ENCODE peak calls at places on chromosomes 1 and 21, in six cellular contexts. Y is A549, I is K562, B is HepG2, Z is endothelial cell of umbilical vein, M is GM12878. L is an unnamed sample.

GRCh38 chr21:39048574-39048973 is 134.7 kb downstream of the PSMG1 start:
- DNase-seq in Y (no peak), I (no peak), B (no peak), Z (no peak), M (no peak), L (peak)

GRCh38 chr1:190193508-190193907 is 284.2 kb downstream of the BRINP3 start:
- DNase-seq in Y (no peak), I (no peak), B (no peak), Z (no peak), M (no peak), L (no peak)

GRCh38 chr1:243883551-243883950 is 33.5 kb upstream of the AKT3 start:
- DNase-seq in Y (no peak), I (no peak), B (no peak), Z (peak), M (no peak), L (no peak)

GRCh38 chr1:25711555-25712298 is 88.3 kb upstream of the SELENON start:
- DNase-seq in Y (no peak), I (peak), B (no peak), Z (no peak), M (no peak), L (peak)

GRCh38 chr21:25639922-25640670 is 1.0 kb downstream of the JAM2 start:
- DNase-seq in Y (no peak), I (no peak), B (no peak), Z (peak), M (no peak), L (no peak)

GRCh38 chr1:62800825-62801306 is 16.9 kb downstream of the ATG4C start:
- DNase-seq in Y (no peak), I (no peak), B (no peak), Z (peak), M (peak), L (peak)

GRCh38 chr1:174769961-174770549 is 229.7 kb upstream of the CACYBP start:
- DNase-seq in Y (peak), I (peak), B (peak), Z (peak), M (peak), L (peak)

GRCh38 chr1:206590025-206590834 is 22.0 kb downstream of the EIF2D start:
- DNase-seq in Y (no peak), I (peak), B (no peak), Z (no peak), M (no peak), L (peak)

GRCh38 chr1:14390816-14391215 is 207.7 kb upstream of the KAZN start:
- DNase-seq in Y (no peak), I (no peak), B (no peak), Z (no peak), M (no peak), L (no peak)

GRCh38 chr1:30658014-30658336 is 65.4 kb downstream of the MATN1 start:
- DNase-seq in Y (no peak), I (no peak), B (no peak), Z (no peak), M (no peak), L (no peak)

GRCh38 chr1:203644661-203645510 is 18.3 kb downstream of the ATP2B4 start:
- DNase-seq in Y (no peak), I (no peak), B (no peak), Z (peak), M (no peak), L (no peak)

GRCh38 chr1:67645495-67646144 is 39.4 kb upstream of the GADD45A start:
- DNase-seq in Y (peak), I (peak), B (peak), Z (no peak), M (no peak), L (no peak)

GRCh38 chr1:209989525-209989924 is 51.5 kb downstream of the SYT14 start:
- DNase-seq in Y (peak), I (no peak), B (no peak), Z (peak), M (no peak), L (peak)

GRCh38 chr1:90346349-90346748 is 351.4 kb downstream of the ZNF326 start:
- DNase-seq in Y (no peak), I (no peak), B (no peak), Z (no peak), M (no peak), L (no peak)

GRCh38 chr1:153649867-153650235 is 8.7 kb upstream of the SNAPIN start:
- DNase-seq in Y (no peak), I (no peak), B (no peak), Z (no peak), M (no peak), L (no peak)

GRCh38 chr1:167076136-167076710 is 14.0 kb downstream of the GPA33 start:
- DNase-seq in Y (no peak), I (no peak), B (no peak), Z (no peak), M (no peak), L (no peak)

GRCh38 chr1:41741244-41741643 is 177.5 kb downstream of the HIVEP3 start:
- DNase-seq in Y (no peak), I (no peak), B (no peak), Z (no peak), M (no peak), L (peak)

GRCh38 chr1:150021191-150021688 is 10.7 kb upstream of the OTUD7B start:
- DNase-seq in Y (peak), I (no peak), B (peak), Z (peak), M (no peak), L (no peak)

GRCh38 chr1:203181586-203182376 is 4.7 kb downstream of the CHI3L1 start:
- DNase-seq in Y (no peak), I (no peak), B (no peak), Z (no peak), M (no peak), L (peak)

GRCh38 chr1:205042911-205043806 is at the start of gene CNTN2:
- DNase-seq in Y (no peak), I (peak), B (no peak), Z (no peak), M (no peak), L (no peak)

GRCh38 chr1:247746391-247746935 is 1.5 kb downstream of the OR14A2 start:
- DNase-seq in Y (no peak), I (no peak), B (no peak), Z (no peak), M (no peak), L (no peak)

GRCh38 chr1:211621471-211622198 is 42.7 kb upstream of the SLC30A1 start:
- DNase-seq in Y (no peak), I (no peak), B (no peak), Z (no peak), M (no peak), L (no peak)

GRCh38 chr1:225835752-225836151 is 25.8 kb downstream of the EPHX1 start:
- DNase-seq in Y (no peak), I (no peak), B (no peak), Z (no peak), M (no peak), L (no peak)

GRCh38 chr1:203216274-203217138 is 13.0 kb downstream of the CHIT1 start:
- DNase-seq in Y (peak), I (peak), B (peak), Z (peak), M (peak), L (peak)

GRCh38 chr1:31362032-31362431 is 10.8 kb downstream of the FABP3 start:
- DNase-seq in Y (no peak), I (no peak), B (no peak), Z (no peak), M (no peak), L (no peak)

GRCh38 chr1:229452956-229453801 is 19.3 kb upstream of the ACTA1 start:
- DNase-seq in Y (peak), I (peak), B (peak), Z (no peak), M (no peak), L (peak)

GRCh38 chr1:229454056-229454455 is 20.2 kb upstream of the ACTA1 start:
- DNase-seq in Y (no peak), I (no peak), B (no peak), Z (no peak), M (no peak), L (no peak)

GRCh38 chr1:229457436-229457835 is 23.5 kb upstream of the ACTA1 start:
- DNase-seq in Y (no peak), I (no peak), B (no peak), Z (no peak), M (no peak), L (no peak)

GRCh38 chr1:229459815-229460214 is 25.9 kb upstream of the ACTA1 start:
- DNase-seq in Y (no peak), I (no peak), B (no peak), Z (no peak), M (no peak), L (no peak)

GRCh38 chr1:229456016-229456415 is 22.1 kb upstream of the ACTA1 start:
- DNase-seq in Y (no peak), I (no peak), B (no peak), Z (no peak), M (no peak), L (peak)
- TF ChIP-seq MYC in Y (no peak), I (no peak), B (no peak), Z (no peak), M (no peak), L (no peak)

DNA sequence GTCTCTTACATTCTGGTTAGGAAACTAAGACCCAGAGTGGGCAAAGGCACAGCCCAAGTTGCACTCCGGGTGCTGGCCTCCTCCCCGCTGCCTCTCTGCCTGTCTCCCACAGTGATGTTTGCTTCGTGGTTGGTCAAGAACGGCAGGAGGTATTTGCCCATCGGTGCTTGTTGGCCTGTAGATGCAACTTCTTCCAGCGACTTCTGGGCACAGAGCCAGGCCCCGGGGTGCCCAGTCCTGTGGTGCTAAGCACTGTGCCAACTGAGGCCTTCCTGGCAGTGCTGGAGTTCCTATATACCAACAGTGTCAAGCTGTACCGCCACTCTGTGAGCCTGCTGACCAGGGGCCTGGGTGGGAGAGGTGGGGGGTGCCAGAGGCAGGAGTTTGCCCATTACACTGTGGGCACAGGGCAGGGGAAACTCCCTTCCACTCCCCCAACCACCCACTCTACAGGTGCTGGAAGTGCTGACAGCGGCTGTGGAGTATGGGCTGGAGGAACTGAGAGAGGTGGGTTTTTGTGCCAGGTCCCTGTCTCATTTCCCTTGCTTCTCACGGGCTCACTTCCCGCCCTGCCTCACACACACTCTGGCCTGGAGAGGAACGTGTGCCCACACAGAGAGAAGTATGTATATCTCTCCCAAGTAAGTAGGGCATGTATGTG is 1.9 kb downstream of the BTBD19 start:
- DNase-seq in Y (peak), I (no peak), B (no peak), Z (peak), M (peak), L (no peak)
- TF ChIP-seq CTCF in Y (no peak), I (no peak), B (no peak), Z (no peak), M (no peak), L (no peak)

DNA sequence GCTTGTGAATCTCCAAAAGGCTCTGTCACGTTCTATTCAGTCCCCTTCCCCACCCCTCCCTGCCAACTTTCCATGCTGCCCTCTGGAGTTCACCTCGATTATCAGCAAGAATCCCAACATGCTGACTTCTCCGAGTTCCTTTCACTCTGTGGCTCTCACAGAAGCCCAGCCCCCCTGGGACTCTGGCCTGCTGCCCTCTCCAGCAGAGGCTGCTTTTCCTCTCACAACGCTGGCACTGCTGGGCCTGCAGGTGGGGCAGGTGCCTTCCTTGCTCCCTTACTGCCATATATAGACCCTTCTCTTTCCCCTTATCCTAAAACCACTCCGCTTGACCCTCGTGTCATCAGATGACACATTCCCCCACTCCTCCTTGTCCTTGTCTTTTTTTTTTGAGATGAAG is 10.2 kb upstream of the RNF186 start:
- DNase-seq in Y (no peak), I (no peak), B (peak), Z (no peak), M (no peak), L (no peak)
- TF ChIP-seq MYC in Y (no peak), I (no peak), B (no peak), Z (no peak), M (no peak), L (no peak)

GRCh38 chr1:54996359-54996868 is 2.3 kb upstream of the BSND start:
- DNase-seq in Y (peak), I (peak), B (peak), Z (peak), M (no peak), L (peak)
- TF ChIP-seq CTCF in Y (peak), I (peak), B (peak), Z (peak), M (peak), L (peak)

GRCh38 chr1:112507896-112508241 is 896 bp upstream of the WNT2B start:
- DNase-seq in Y (no peak), I (peak), B (no peak), Z (no peak), M (no peak), L (no peak)
- TF ChIP-seq MYC in Y (no peak), I (no peak), B (no peak), Z (no peak), M (no peak), L (no peak)

GRCh38 chr1:172399369-172400072 is 21.0 kb upstream of the C1orf105 start:
- DNase-seq in Y (peak), I (peak), B (peak), Z (peak), M (no peak), L (peak)

GRCh38 chr1:172398193-172398592 is 22.3 kb upstream of the C1orf105 start:
- DNase-seq in Y (no peak), I (no peak), B (no peak), Z (no peak), M (no peak), L (no peak)

GRCh38 chr1:172402878-172403573 is 17.5 kb upstream of the C1orf105 start:
- DNase-seq in Y (no peak), I (no peak), B (no peak), Z (no peak), M (no peak), L (no peak)

GRCh38 chr1:172400073-172400737 is 20.3 kb upstream of the C1orf105 start:
- DNase-seq in Y (no peak), I (no peak), B (no peak), Z (no peak), M (no peak), L (no peak)

GRCh38 chr1:172401907-172402306 is 18.6 kb upstream of the C1orf105 start:
- DNase-seq in Y (peak), I (peak), B (peak), Z (no peak), M (no peak), L (peak)
- TF ChIP-seq CTCF in Y (no peak), I (peak), B (peak), Z (no peak), M (no peak), L (peak)

DNA sequence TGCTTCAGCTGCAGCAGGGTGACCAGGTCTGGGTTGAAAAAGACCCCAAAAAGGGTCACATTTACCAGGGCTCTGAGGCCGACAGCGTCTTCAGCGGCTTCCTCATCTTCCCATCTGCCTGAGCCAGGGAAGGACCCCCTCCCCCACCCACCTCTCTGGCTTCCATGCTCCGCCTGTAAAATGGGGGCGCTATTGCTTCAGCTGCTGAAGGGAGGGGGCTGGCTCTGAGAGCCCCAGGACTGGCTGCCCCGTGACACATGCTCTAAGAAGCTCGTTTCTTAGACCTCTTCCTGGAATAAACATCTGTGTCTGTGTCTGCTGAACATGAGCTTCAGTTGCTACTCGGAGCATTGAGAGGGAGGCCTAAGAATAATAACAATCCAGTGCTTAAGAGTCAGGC is 2.9 kb downstream of the C1QA start:
- DNase-seq in Y (peak), I (peak), B (no peak), Z (peak), M (no peak), L (peak)
- TF ChIP-seq MYC in Y (no peak), I (no peak), B (no peak), Z (no peak), M (no peak), L (no peak)

GRCh38 chr1:236774926-236775325 is 20.2 kb upstream of the MTR start:
- DNase-seq in Y (peak), I (peak), B (peak), Z (peak), M (no peak), L (no peak)
- TF ChIP-seq CTCF in Y (peak), I (peak), B (peak), Z (peak), M (peak), L (peak)

L was measured in NB4.